ENCODE peak calls at places on chromosomes 4 and X, in nine cellular contexts. One of them, this sample, is unnamed.

GRCh38 chrX:106728337-106728736 is 1.8 kb downstream of the RNF128 start:
- DNase-seq in HCT116: no peak
- DNase-seq in nephron progenitor cell: no peak
- DNase-seq in HFF-Myc: no peak
- DNase-seq in H9: no peak
- DNase-seq in ovary: no peak
- DNase-seq in MM.1S: no peak
- DNase-seq in glutamatergic neuron: no peak
- DNase-seq in neural crest cell: no peak
- DNase-seq in this sample: no peak

GRCh38 chr4:2947926-2948325 is 15.3 kb downstream of the NOP14 start:
- DNase-seq in HCT116: no peak
- DNase-seq in nephron progenitor cell: no peak
- DNase-seq in HFF-Myc: no peak
- DNase-seq in H9: no peak
- DNase-seq in ovary: no peak
- DNase-seq in MM.1S: no peak
- DNase-seq in glutamatergic neuron: no peak
- DNase-seq in neural crest cell: no peak
- DNase-seq in this sample: no peak

GRCh38 chr4:77582151-77582550 is 23.5 kb upstream of the CXCL13 start:
- DNase-seq in HCT116: no peak
- DNase-seq in nephron progenitor cell: no peak
- DNase-seq in HFF-Myc: no peak
- DNase-seq in H9: no peak
- DNase-seq in ovary: no peak
- DNase-seq in MM.1S: no peak
- DNase-seq in glutamatergic neuron: no peak
- DNase-seq in neural crest cell: no peak
- DNase-seq in this sample: no peak

GRCh38 chr4:41234424-41234823 is 20.1 kb upstream of the APBB2 start:
- DNase-seq in HCT116: no peak
- DNase-seq in nephron progenitor cell: no peak
- DNase-seq in HFF-Myc: no peak
- DNase-seq in H9: no peak
- DNase-seq in ovary: no peak
- DNase-seq in MM.1S: no peak
- DNase-seq in glutamatergic neuron: no peak
- DNase-seq in neural crest cell: no peak
- DNase-seq in this sample: no peak

GRCh38 chr4:5979981-5980380 is 38.2 kb downstream of the C4orf50 start:
- DNase-seq in HCT116: peak
- DNase-seq in nephron progenitor cell: peak
- DNase-seq in HFF-Myc: no peak
- DNase-seq in H9: peak
- DNase-seq in ovary: no peak
- DNase-seq in MM.1S: peak
- DNase-seq in glutamatergic neuron: peak
- DNase-seq in neural crest cell: peak
- DNase-seq in this sample: no peak

GRCh38 chr4:52743444-52744019 is 7.7 kb downstream of the ERVMER34-1 start:
- DNase-seq in HCT116: no peak
- DNase-seq in nephron progenitor cell: no peak
- DNase-seq in HFF-Myc: no peak
- DNase-seq in H9: no peak
- DNase-seq in ovary: no peak
- DNase-seq in MM.1S: no peak
- DNase-seq in glutamatergic neuron: no peak
- DNase-seq in neural crest cell: no peak
- DNase-seq in this sample: no peak

GRCh38 chrX:44906542-44906941 is 33.6 kb downstream of the KDM6A start:
- DNase-seq in HCT116: no peak
- DNase-seq in nephron progenitor cell: no peak
- DNase-seq in HFF-Myc: no peak
- DNase-seq in H9: no peak
- DNase-seq in ovary: no peak
- DNase-seq in MM.1S: no peak
- DNase-seq in glutamatergic neuron: no peak
- DNase-seq in neural crest cell: no peak
- DNase-seq in this sample: no peak

GRCh38 chr4:39699676-39700409 is 1.9 kb downstream of the UBE2K start:
- DNase-seq in HCT116: no peak
- DNase-seq in nephron progenitor cell: no peak
- DNase-seq in HFF-Myc: no peak
- DNase-seq in H9: no peak
- DNase-seq in ovary: no peak
- DNase-seq in MM.1S: peak
- DNase-seq in glutamatergic neuron: no peak
- DNase-seq in neural crest cell: no peak
- DNase-seq in this sample: no peak

GRCh38 chr4:19857405-19857804 is 394.3 kb upstream of the SLIT2 start:
- DNase-seq in HCT116: no peak
- DNase-seq in nephron progenitor cell: no peak
- DNase-seq in HFF-Myc: no peak
- DNase-seq in H9: no peak
- DNase-seq in ovary: no peak
- DNase-seq in MM.1S: no peak
- DNase-seq in glutamatergic neuron: no peak
- DNase-seq in neural crest cell: no peak
- DNase-seq in this sample: no peak

GRCh38 chr4:142846729-142847606 is 867 bp upstream of the INPP4B start:
- DNase-seq in HCT116: peak
- DNase-seq in nephron progenitor cell: peak
- DNase-seq in HFF-Myc: no peak
- DNase-seq in H9: peak
- DNase-seq in ovary: peak
- DNase-seq in MM.1S: peak
- DNase-seq in glutamatergic neuron: peak
- DNase-seq in neural crest cell: peak
- DNase-seq in this sample: peak

GRCh38 chr4:33071552-33071951 is 2351.4 kb downstream of the PCDH7 start:
- DNase-seq in HCT116: no peak
- DNase-seq in nephron progenitor cell: no peak
- DNase-seq in HFF-Myc: no peak
- DNase-seq in H9: no peak
- DNase-seq in ovary: no peak
- DNase-seq in MM.1S: no peak
- DNase-seq in glutamatergic neuron: no peak
- DNase-seq in neural crest cell: no peak
- DNase-seq in this sample: no peak

GRCh38 chr4:47713156-47713834 is 124.6 kb downstream of the CORIN start:
- DNase-seq in HCT116: no peak
- DNase-seq in nephron progenitor cell: no peak
- DNase-seq in HFF-Myc: no peak
- DNase-seq in H9: no peak
- DNase-seq in ovary: no peak
- DNase-seq in MM.1S: no peak
- DNase-seq in glutamatergic neuron: no peak
- DNase-seq in neural crest cell: no peak
- DNase-seq in this sample: no peak

GRCh38 chr4:111475001-111475400 is 670.3 kb upstream of the FAM241A start:
- DNase-seq in HCT116: peak
- DNase-seq in nephron progenitor cell: peak
- DNase-seq in HFF-Myc: no peak
- DNase-seq in H9: peak
- DNase-seq in ovary: no peak
- DNase-seq in MM.1S: no peak
- DNase-seq in glutamatergic neuron: peak
- DNase-seq in neural crest cell: peak
- DNase-seq in this sample: no peak

GRCh38 chr4:17939061-17939460 is 82.5 kb downstream of the LCORL start:
- DNase-seq in HCT116: no peak
- DNase-seq in nephron progenitor cell: no peak
- DNase-seq in HFF-Myc: no peak
- DNase-seq in H9: no peak
- DNase-seq in ovary: no peak
- DNase-seq in MM.1S: no peak
- DNase-seq in glutamatergic neuron: no peak
- DNase-seq in neural crest cell: no peak
- DNase-seq in this sample: no peak

GRCh38 chr4:27008693-27009092 is 148.1 kb downstream of the STIM2 start:
- DNase-seq in HCT116: no peak
- DNase-seq in nephron progenitor cell: no peak
- DNase-seq in HFF-Myc: no peak
- DNase-seq in H9: no peak
- DNase-seq in ovary: no peak
- DNase-seq in MM.1S: no peak
- DNase-seq in glutamatergic neuron: no peak
- DNase-seq in neural crest cell: no peak
- DNase-seq in this sample: no peak

GRCh38 chr4:145178740-145179139 is 1.6 kb downstream of the OTUD4 start:
- DNase-seq in HCT116: no peak
- DNase-seq in nephron progenitor cell: no peak
- DNase-seq in HFF-Myc: no peak
- DNase-seq in H9: no peak
- DNase-seq in ovary: no peak
- DNase-seq in MM.1S: peak
- DNase-seq in glutamatergic neuron: no peak
- DNase-seq in neural crest cell: no peak
- DNase-seq in this sample: no peak

GRCh38 chrX:129717902-129718301 is 20.9 kb upstream of the XPNPEP2 start:
- DNase-seq in HCT116: no peak
- DNase-seq in nephron progenitor cell: no peak
- DNase-seq in HFF-Myc: no peak
- DNase-seq in H9: no peak
- DNase-seq in ovary: peak
- DNase-seq in MM.1S: no peak
- DNase-seq in glutamatergic neuron: no peak
- DNase-seq in neural crest cell: no peak
- DNase-seq in this sample: no peak

GRCh38 chrX:23317799-23318724 is 16.6 kb upstream of the PTCHD1 start:
- DNase-seq in HCT116: no peak
- DNase-seq in nephron progenitor cell: peak
- DNase-seq in HFF-Myc: no peak
- DNase-seq in H9: peak
- DNase-seq in ovary: no peak
- DNase-seq in MM.1S: peak
- DNase-seq in glutamatergic neuron: peak
- DNase-seq in neural crest cell: peak
- DNase-seq in this sample: peak

GRCh38 chrX:134469481-134469880 is 9.5 kb downstream of the HPRT1 start:
- DNase-seq in HCT116: no peak
- DNase-seq in nephron progenitor cell: no peak
- DNase-seq in HFF-Myc: no peak
- DNase-seq in H9: no peak
- DNase-seq in ovary: no peak
- DNase-seq in MM.1S: no peak
- DNase-seq in glutamatergic neuron: no peak
- DNase-seq in neural crest cell: no peak
- DNase-seq in this sample: no peak

GRCh38 chrX:11109968-11110367 is 1.2 kb upstream of the HCCS start:
- DNase-seq in HCT116: no peak
- DNase-seq in nephron progenitor cell: no peak
- DNase-seq in HFF-Myc: no peak
- DNase-seq in H9: no peak
- DNase-seq in ovary: no peak
- DNase-seq in MM.1S: no peak
- DNase-seq in glutamatergic neuron: no peak
- DNase-seq in neural crest cell: no peak
- DNase-seq in this sample: no peak
- TF ChIP-seq CTCF in HCT116: no peak
- TF ChIP-seq CTCF in nephron progenitor cell: no peak
- TF ChIP-seq CTCF in HFF-Myc: no peak
- TF ChIP-seq CTCF in H9: no peak
- TF ChIP-seq CTCF in ovary: no peak
- TF ChIP-seq CTCF in MM.1S: no peak
- TF ChIP-seq CTCF in glutamatergic neuron: no peak
- TF ChIP-seq CTCF in neural crest cell: no peak
- TF ChIP-seq CTCF in this sample: no peak

DNA sequence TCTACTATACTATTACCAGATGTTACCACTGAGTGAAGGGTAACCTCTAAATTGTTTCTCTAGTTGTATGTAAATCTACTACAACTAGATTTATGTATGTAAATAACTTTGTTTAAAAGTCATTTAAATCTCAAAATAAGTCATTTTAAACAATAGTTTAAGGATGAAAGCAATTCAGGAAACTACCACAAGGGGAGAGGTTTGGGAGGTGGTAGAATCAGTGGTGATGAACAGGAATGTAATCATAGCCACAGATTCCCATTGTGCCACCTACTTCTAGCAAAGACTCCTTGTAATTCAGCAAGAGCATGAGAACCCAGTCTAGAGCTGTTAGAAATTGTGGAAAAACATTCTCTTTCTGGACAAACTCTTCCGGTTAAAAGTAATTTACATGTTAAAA is 234.6 kb downstream of the SLC7A11 start:
- DNase-seq in HCT116: peak
- DNase-seq in nephron progenitor cell: no peak
- DNase-seq in HFF-Myc: no peak
- DNase-seq in H9: no peak
- DNase-seq in ovary: no peak
- DNase-seq in MM.1S: no peak
- DNase-seq in glutamatergic neuron: no peak
- DNase-seq in neural crest cell: no peak
- DNase-seq in this sample: no peak
- TF ChIP-seq CTCF in HCT116: peak
- TF ChIP-seq CTCF in nephron progenitor cell: peak
- TF ChIP-seq CTCF in HFF-Myc: peak
- TF ChIP-seq CTCF in H9: peak
- TF ChIP-seq CTCF in ovary: no peak
- TF ChIP-seq CTCF in MM.1S: no peak
- TF ChIP-seq CTCF in glutamatergic neuron: peak
- TF ChIP-seq CTCF in neural crest cell: peak
- TF ChIP-seq CTCF in this sample: no peak

GRCh38 chr4:127045872-127046271 is 586.9 kb upstream of the INTU start:
- DNase-seq in HCT116: no peak
- DNase-seq in nephron progenitor cell: no peak
- DNase-seq in HFF-Myc: peak
- DNase-seq in H9: peak
- DNase-seq in ovary: no peak
- DNase-seq in MM.1S: no peak
- DNase-seq in glutamatergic neuron: no peak
- DNase-seq in neural crest cell: no peak
- DNase-seq in this sample: no peak
- TF ChIP-seq CTCF in HCT116: no peak
- TF ChIP-seq CTCF in nephron progenitor cell: no peak
- TF ChIP-seq CTCF in HFF-Myc: no peak
- TF ChIP-seq CTCF in H9: no peak
- TF ChIP-seq CTCF in ovary: no peak
- TF ChIP-seq CTCF in MM.1S: no peak
- TF ChIP-seq CTCF in glutamatergic neuron: no peak
- TF ChIP-seq CTCF in neural crest cell: no peak
- TF ChIP-seq CTCF in this sample: no peak

DNA sequence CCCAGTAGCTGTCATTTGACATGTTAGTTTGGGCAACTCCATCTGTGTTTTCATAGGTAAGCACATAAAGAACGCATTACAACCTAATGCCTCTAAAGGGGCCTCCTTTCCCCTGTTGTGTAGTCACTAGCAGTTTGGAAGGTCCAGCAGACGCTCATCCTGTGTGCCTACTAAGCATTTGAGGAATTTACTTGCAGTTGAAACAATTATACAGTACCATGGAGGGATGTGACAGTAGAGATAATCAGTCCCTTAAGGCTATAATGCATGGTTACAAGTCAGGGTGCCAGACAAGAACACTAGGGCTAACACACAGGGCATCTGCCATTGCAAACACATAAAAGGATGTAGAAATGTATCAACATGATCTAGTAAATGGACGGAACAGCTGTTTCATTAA is 138.3 kb downstream of the PCDH10 start:
- DNase-seq in HCT116: no peak
- DNase-seq in nephron progenitor cell: no peak
- DNase-seq in HFF-Myc: no peak
- DNase-seq in H9: no peak
- DNase-seq in ovary: no peak
- DNase-seq in MM.1S: no peak
- DNase-seq in glutamatergic neuron: no peak
- DNase-seq in neural crest cell: no peak
- DNase-seq in this sample: no peak
- TF ChIP-seq CTCF in HCT116: no peak
- TF ChIP-seq CTCF in nephron progenitor cell: no peak
- TF ChIP-seq CTCF in HFF-Myc: no peak
- TF ChIP-seq CTCF in H9: no peak
- TF ChIP-seq CTCF in ovary: no peak
- TF ChIP-seq CTCF in MM.1S: no peak
- TF ChIP-seq CTCF in glutamatergic neuron: no peak
- TF ChIP-seq CTCF in neural crest cell: no peak
- TF ChIP-seq CTCF in this sample: no peak

This sample was measured in GM13976.